ENCODE peak calls at places on chromosomes 11 and 22, in five cellular contexts. One of them, this sample, is unnamed. For H3K4me1, the result is how much of the 10 kb centered on the place peaks cover.

GRCh38 chr11:110294509-110294908 is 1.9 kb downstream of the RDX start:
- DNase-seq in ovary: no peak
- DNase-seq in fibroblast of lung: no peak
- DNase-seq in tibial artery: no peak
- DNase-seq in tibial nerve: no peak
- DNase-seq in this sample: no peak

GRCh38 chr11:26618441-26618840 is 46.4 kb upstream of the MUC15 start:
- DNase-seq in fibroblast of lung: no peak
- DNase-seq in tibial nerve: no peak
- DNase-seq in ovary: no peak
- DNase-seq in tibial artery: no peak
- DNase-seq in this sample: no peak

GRCh38 chr22:43066844-43067385 is 22.3 kb downstream of the TTLL1 start:
- DNase-seq in ovary: no peak
- DNase-seq in tibial artery: no peak
- DNase-seq in tibial nerve: no peak
- DNase-seq in fibroblast of lung: peak
- DNase-seq in this sample: no peak

GRCh38 chr22:44365832-44366231 is 53.1 kb upstream of the SHISAL1 start:
- DNase-seq in ovary: peak
- DNase-seq in tibial nerve: no peak
- DNase-seq in tibial artery: no peak
- DNase-seq in fibroblast of lung: no peak
- DNase-seq in this sample: no peak

GRCh38 chr11:90229791-90230190 is 6.9 kb upstream of the CHORDC1 start:
- DNase-seq in tibial nerve: no peak
- DNase-seq in tibial artery: no peak
- DNase-seq in ovary: no peak
- DNase-seq in fibroblast of lung: no peak
- DNase-seq in this sample: no peak

GRCh38 chr11:111976614-111977140 is 39.5 kb downstream of the DIXDC1 start:
- DNase-seq in tibial nerve: no peak
- DNase-seq in tibial artery: peak
- DNase-seq in ovary: peak
- DNase-seq in fibroblast of lung: no peak
- DNase-seq in this sample: no peak

GRCh38 chr11:70506986-70507385 is 108.7 kb downstream of the CTTN start:
- DNase-seq in tibial nerve: no peak
- DNase-seq in fibroblast of lung: no peak
- DNase-seq in tibial artery: no peak
- DNase-seq in ovary: no peak
- DNase-seq in this sample: no peak

GRCh38 chr11:99325807-99326206 is 305.1 kb downstream of the CNTN5 start:
- DNase-seq in fibroblast of lung: peak
- DNase-seq in tibial artery: no peak
- DNase-seq in tibial nerve: no peak
- DNase-seq in ovary: no peak
- DNase-seq in this sample: no peak

GRCh38 chr22:49351761-49352221 is 475.9 kb downstream of the BRD1 start:
- DNase-seq in ovary: no peak
- DNase-seq in tibial nerve: no peak
- DNase-seq in tibial artery: no peak
- DNase-seq in fibroblast of lung: no peak
- DNase-seq in this sample: no peak

GRCh38 chr11:31397239-31397834 is 27.7 kb downstream of the DNAJC24 start:
- DNase-seq in tibial nerve: no peak
- DNase-seq in fibroblast of lung: peak
- DNase-seq in tibial artery: no peak
- DNase-seq in ovary: no peak
- DNase-seq in this sample: no peak

GRCh38 chr22:44973829-44974228 is 36.0 kb downstream of the PHF21B start:
- DNase-seq in tibial artery: no peak
- DNase-seq in fibroblast of lung: no peak
- DNase-seq in tibial nerve: no peak
- DNase-seq in ovary: no peak
- DNase-seq in this sample: no peak

GRCh38 chr11:103071008-103071407 is 21.0 kb downstream of the DCUN1D5 start:
- DNase-seq in tibial artery: no peak
- DNase-seq in tibial nerve: no peak
- DNase-seq in ovary: no peak
- DNase-seq in fibroblast of lung: no peak
- DNase-seq in this sample: no peak

GRCh38 chr11:61587541-61587941 is 6.7 kb upstream of the SYT7 start:
- DNase-seq in tibial artery: no peak
- DNase-seq in ovary: peak
- DNase-seq in tibial nerve: no peak
- DNase-seq in fibroblast of lung: no peak
- DNase-seq in this sample: peak

GRCh38 chr11:67370351-67371076 is 2.9 kb downstream of the CLCF1 start:
- DNase-seq in tibial artery: no peak
- DNase-seq in fibroblast of lung: peak
- DNase-seq in tibial nerve: no peak
- DNase-seq in ovary: peak
- DNase-seq in this sample: no peak

GRCh38 chr11:74017631-74018030 is 8.7 kb upstream of the UCP3 start:
- DNase-seq in ovary: no peak
- DNase-seq in tibial nerve: no peak
- DNase-seq in tibial artery: no peak
- DNase-seq in fibroblast of lung: no peak
- DNase-seq in this sample: no peak

GRCh38 chr11:69166186-69167115 is 10.7 kb downstream of the SMIM38 start:
- DNase-seq in ovary: no peak
- DNase-seq in fibroblast of lung: peak
- DNase-seq in tibial artery: peak
- DNase-seq in tibial nerve: no peak
- DNase-seq in this sample: no peak

GRCh38 chr11:73307323-73308002 is 613 bp upstream of the ARHGEF17 start:
- DNase-seq in tibial nerve: peak
- DNase-seq in tibial artery: peak
- DNase-seq in ovary: peak
- DNase-seq in fibroblast of lung: peak
- DNase-seq in this sample: peak

GRCh38 chr11:65433657-65434056 is 11.1 kb downstream of the NEAT1 start:
- DNase-seq in tibial artery: no peak
- DNase-seq in tibial nerve: no peak
- DNase-seq in ovary: no peak
- DNase-seq in fibroblast of lung: no peak
- DNase-seq in this sample: no peak
- H3K27ac ChIP-seq in tibial artery: peak
- H3K27ac ChIP-seq in tibial nerve: peak
- H3K27ac ChIP-seq in ovary: no peak
- H3K27ac ChIP-seq in fibroblast of lung: no peak
- H3K27ac ChIP-seq in this sample: no peak

DNA sequence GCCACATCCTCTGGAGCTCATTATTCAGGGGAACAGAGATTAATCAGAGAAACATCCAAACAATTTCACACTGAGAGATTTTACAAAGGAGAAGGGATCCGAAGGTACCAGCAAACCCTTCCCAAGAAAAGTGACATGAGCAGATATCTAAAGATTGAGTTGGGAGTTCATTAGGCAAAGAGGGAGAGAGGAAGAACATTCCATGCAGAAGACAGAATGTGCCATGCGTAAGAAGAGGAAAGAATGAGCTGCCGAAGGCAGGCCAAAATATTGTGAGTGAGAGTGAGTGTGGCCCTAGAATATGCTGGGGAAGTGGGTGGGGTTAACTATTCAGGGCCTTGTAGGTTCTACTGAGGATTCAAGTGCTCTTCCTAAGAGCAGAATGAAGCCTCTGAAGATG is 50.0 kb upstream of the LYVE1 start:
- DNase-seq in tibial artery: no peak
- DNase-seq in tibial nerve: no peak
- DNase-seq in ovary: no peak
- DNase-seq in fibroblast of lung: no peak
- DNase-seq in this sample: no peak
- H3K4me1 ChIP-seq in tibial artery: under half
- H3K4me1 ChIP-seq in tibial nerve: under half
- H3K4me1 ChIP-seq in ovary: under half
- H3K4me1 ChIP-seq in fibroblast of lung: under half
- H3K4me1 ChIP-seq in this sample: under half

DNA sequence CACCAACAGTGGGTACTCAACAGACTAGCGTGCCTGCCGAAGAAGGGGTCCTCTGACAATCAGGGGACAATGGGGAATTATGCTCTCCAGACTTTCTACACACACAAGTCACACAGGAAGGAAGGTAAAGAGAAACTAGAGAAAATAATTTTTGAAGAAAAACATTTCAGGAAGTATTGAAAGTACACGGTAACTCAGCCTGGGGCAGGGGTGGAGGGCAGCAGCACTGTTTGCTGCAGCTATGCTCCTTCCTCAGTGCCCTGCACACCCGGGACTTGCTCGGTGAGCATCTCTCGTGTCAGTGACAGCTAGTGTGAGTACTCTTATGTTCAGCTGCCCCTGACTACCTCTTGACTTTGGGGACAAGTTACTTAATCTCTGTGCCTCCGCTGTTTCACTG is 18.0 kb upstream of the APOA1 start:
- DNase-seq in fibroblast of lung: no peak
- DNase-seq in tibial nerve: no peak
- DNase-seq in ovary: no peak
- DNase-seq in tibial artery: no peak
- DNase-seq in this sample: no peak
- H3K27ac ChIP-seq in fibroblast of lung: no peak
- H3K27ac ChIP-seq in tibial nerve: no peak
- H3K27ac ChIP-seq in ovary: no peak
- H3K27ac ChIP-seq in tibial artery: no peak
- H3K27ac ChIP-seq in this sample: no peak

GRCh38 chr11:855796-856195 is 13.1 kb downstream of the TSPAN4 start:
- DNase-seq in tibial artery: no peak
- DNase-seq in fibroblast of lung: no peak
- DNase-seq in ovary: no peak
- DNase-seq in tibial nerve: no peak
- DNase-seq in this sample: no peak

GRCh38 chr11:854601-855342 is 12.1 kb downstream of the TSPAN4 start:
- DNase-seq in tibial artery: no peak
- DNase-seq in fibroblast of lung: no peak
- DNase-seq in ovary: no peak
- DNase-seq in tibial nerve: no peak
- DNase-seq in this sample: no peak

GRCh38 chr11:853682-854448 is 11.2 kb downstream of the TSPAN4 start:
- DNase-seq in fibroblast of lung: no peak
- DNase-seq in ovary: no peak
- DNase-seq in tibial nerve: no peak
- DNase-seq in tibial artery: no peak
- DNase-seq in this sample: no peak

GRCh38 chr11:856397-856796 is 13.7 kb downstream of the TSPAN4 start:
- DNase-seq in tibial nerve: no peak
- DNase-seq in fibroblast of lung: no peak
- DNase-seq in ovary: no peak
- DNase-seq in tibial artery: no peak
- DNase-seq in this sample: no peak

DNA sequence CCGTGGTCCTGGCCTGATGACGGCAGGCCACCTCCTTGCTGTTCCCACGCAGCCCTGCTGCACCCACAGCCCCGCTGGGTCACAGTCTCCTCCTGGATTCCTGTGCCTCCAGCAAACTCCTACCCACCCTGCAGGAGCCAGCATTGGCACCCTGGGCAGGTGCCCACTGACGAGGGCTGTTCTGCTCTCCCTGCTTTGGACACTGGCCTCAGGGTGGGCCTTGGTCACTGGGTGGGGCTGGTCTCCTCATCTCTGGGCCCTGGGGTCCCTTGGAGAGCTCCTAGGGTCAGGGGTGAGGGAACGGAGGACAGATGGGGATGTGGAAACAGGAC is 12.7 kb downstream of the TSPAN4 start:
- DNase-seq in tibial nerve: no peak
- DNase-seq in tibial artery: no peak
- DNase-seq in ovary: no peak
- DNase-seq in fibroblast of lung: no peak
- DNase-seq in this sample: no peak
- H3K4me1 ChIP-seq in tibial nerve: under half
- H3K4me1 ChIP-seq in tibial artery: under half
- H3K4me1 ChIP-seq in ovary: under half
- H3K4me1 ChIP-seq in fibroblast of lung: under half
- H3K4me1 ChIP-seq in this sample: under half

GRCh38 chr22:46580940-46581579 is 39.1 kb upstream of the GRAMD4 start:
- DNase-seq in ovary: no peak
- DNase-seq in tibial artery: no peak
- DNase-seq in fibroblast of lung: no peak
- DNase-seq in tibial nerve: peak
- DNase-seq in this sample: no peak
- H3K27ac ChIP-seq in ovary: no peak
- H3K27ac ChIP-seq in tibial artery: no peak
- H3K27ac ChIP-seq in fibroblast of lung: no peak
- H3K27ac ChIP-seq in tibial nerve: no peak
- H3K27ac ChIP-seq in this sample: no peak

GRCh38 chr11:20022363-20023081 is 137.8 kb downstream of the DBX1 start:
- DNase-seq in ovary: peak
- DNase-seq in fibroblast of lung: peak
- DNase-seq in tibial artery: no peak
- DNase-seq in tibial nerve: no peak
- DNase-seq in this sample: no peak
- H3K4me1 ChIP-seq in ovary: under half
- H3K4me1 ChIP-seq in fibroblast of lung: under half
- H3K4me1 ChIP-seq in tibial artery: under half
- H3K4me1 ChIP-seq in tibial nerve: under half
- H3K4me1 ChIP-seq in this sample: under half

GRCh38 chr22:47620391-47620790 is 857.9 kb downstream of the TBC1D22A start:
- DNase-seq in fibroblast of lung: no peak
- DNase-seq in tibial artery: no peak
- DNase-seq in tibial nerve: no peak
- DNase-seq in ovary: peak
- DNase-seq in this sample: peak
- H3K27ac ChIP-seq in fibroblast of lung: no peak
- H3K27ac ChIP-seq in tibial artery: no peak
- H3K27ac ChIP-seq in tibial nerve: no peak
- H3K27ac ChIP-seq in ovary: no peak
- H3K27ac ChIP-seq in this sample: no peak